ENCODE peak calls at places on chromosomes 2 and 18, in six cellular contexts. H, L, C, N, A and V are unnamed samples.

GRCh38 chr2:42893047-42893758 is 100.8 kb upstream of the HAAO start:
- DNase-seq in H (no peak), L (no peak), N (no peak), C (no peak), A (no peak), V (no peak)

GRCh38 chr2:172995323-172996244 is 80.1 kb upstream of the MAP3K20 start:
- DNase-seq in N (peak), A (no peak), C (no peak), L (no peak), H (peak), V (no peak)

GRCh38 chr2:74889159-74889558 is 55.2 kb downstream of the HK2 start:
- DNase-seq in H (no peak), A (no peak), C (no peak), N (no peak), L (no peak), V (peak)

GRCh38 chr2:24183369-24184069 is 8.7 kb downstream of the FAM228A start:
- DNase-seq in A (no peak), L (no peak), C (no peak), N (peak), H (no peak), V (no peak)

GRCh38 chr2:130346041-130346740 is 3.5 kb downstream of the IMP4 start:
- DNase-seq in A (no peak), N (no peak), C (no peak), H (no peak), L (no peak), V (no peak)

GRCh38 chr2:240915526-240916335 is 9.6 kb downstream of the CROCC2 start:
- DNase-seq in A (no peak), C (no peak), H (no peak), N (no peak), L (no peak), V (peak)

GRCh38 chr2:17762457-17762856 is 8.5 kb downstream of the GEN1 start:
- DNase-seq in C (no peak), H (no peak), N (peak), L (no peak), A (no peak), V (no peak)

GRCh38 chr2:208406474-208407451 is at the start of gene PTH2R:
- DNase-seq in L (peak), N (no peak), H (no peak), A (peak), C (peak), V (peak)

GRCh38 chr2:118006861-118007260 is 7.0 kb downstream of the CCDC93 start:
- DNase-seq in A (no peak), C (no peak), H (no peak), L (no peak), N (no peak), V (no peak)

GRCh38 chr2:30351087-30351486 is 96.0 kb upstream of the LCLAT1 start:
- DNase-seq in A (no peak), H (no peak), C (no peak), N (no peak), L (no peak), V (no peak)

GRCh38 chr18:31679133-31679731 is 5.1 kb downstream of the B4GALT6 start:
- DNase-seq in A (no peak), L (no peak), N (peak), C (no peak), H (no peak), V (no peak)

GRCh38 chr2:241659150-241659739 is 21.8 kb downstream of the ATG4B start:
- DNase-seq in A (peak), H (peak), N (peak), L (peak), C (peak), V (no peak)

GRCh38 chr2:17195016-17195415 is 323.2 kb downstream of the RAD51AP2 start:
- DNase-seq in L (no peak), N (no peak), C (no peak), A (no peak), H (no peak), V (no peak)

GRCh38 chr2:3097804-3098203 is 279.8 kb downstream of the EIPR1 start:
- DNase-seq in A (no peak), C (no peak), L (no peak), N (no peak), H (no peak), V (no peak)

GRCh38 chr2:170467568-170468422 is 247.3 kb upstream of the SP5 start:
- DNase-seq in N (no peak), A (no peak), C (peak), H (no peak), L (no peak), V (no peak)

GRCh38 chr18:35322486-35323258 is 21.5 kb downstream of the ZNF24 start:
- DNase-seq in A (no peak), L (no peak), N (no peak), H (no peak), C (no peak), V (no peak)

GRCh38 chr2:38863061-38863695 is 12.6 kb downstream of the DHX57 start:
- DNase-seq in A (no peak), C (no peak), N (no peak), L (no peak), H (no peak), V (no peak)

GRCh38 chr18:10252494-10252893 is 201.9 kb upstream of the APCDD1 start:
- DNase-seq in C (no peak), L (no peak), A (no peak), H (no peak), N (no peak), V (no peak)

GRCh38 chr18:23661735-23662308 is 889 bp downstream of the ANKRD29 start:
- DNase-seq in L (peak), H (no peak), N (no peak), A (no peak), C (no peak), V (no peak)